ENCODE peak calls at places on chromosomes 1 and 21, in nine cellular contexts. K, W, L, U, X, H, T, O and D are unnamed samples.

GRCh38 chr21:35222021-35222420 is 172.9 kb upstream of the RUNX1 start:
- DNase-seq in U (no peak), H (peak), L (no peak), T (no peak), W (no peak), K (no peak), O (no peak), X (peak), D (no peak)

GRCh38 chr1:202644219-202645096 is 65.8 kb downstream of the SYT2 start:
- DNase-seq in L (no peak), K (no peak), H (no peak), U (no peak), O (no peak), X (no peak), T (no peak), W (no peak), D (no peak)

GRCh38 chr1:36864182-36865079 is 169.9 kb downstream of the GRIK3 start:
- DNase-seq in H (no peak), K (no peak), L (peak), W (no peak), U (no peak), T (no peak), X (no peak), O (no peak), D (no peak)

GRCh38 chr1:180580237-180580636 is 21.5 kb downstream of the OVAAL start:
- DNase-seq in K (peak), U (no peak), X (peak), L (no peak), H (peak), T (no peak), O (no peak), W (peak), D (no peak)

GRCh38 chr1:93680121-93681094 is 1.2 kb downstream of the BCAR3 start:
- DNase-seq in L (peak), O (peak), X (peak), W (peak), K (no peak), U (peak), T (peak), H (peak), D (peak)

GRCh38 chr1:205199090-205199930 is 12.2 kb downstream of the DSTYK start:
- DNase-seq in U (no peak), X (peak), L (no peak), H (peak), O (peak), K (no peak), W (peak), T (peak), D (no peak)

GRCh38 chr1:64343105-64343960 is 126.6 kb upstream of the CACHD1 start:
- DNase-seq in T (peak), U (no peak), O (peak), W (peak), K (no peak), L (no peak), X (peak), H (peak), D (no peak)

GRCh38 chr1:82052563-82052962 is 251.8 kb downstream of the ADGRL2 start:
- DNase-seq in H (no peak), X (no peak), L (no peak), K (no peak), W (no peak), T (no peak), O (no peak), U (no peak), D (no peak)

GRCh38 chr1:14921057-14921456 is 232.5 kb upstream of the TMEM51 start:
- DNase-seq in K (no peak), U (no peak), T (no peak), O (no peak), L (no peak), W (no peak), H (peak), X (no peak), D (no peak)

GRCh38 chr1:17201201-17202021 is 3.5 kb upstream of the PADI1 start:
- DNase-seq in L (peak), H (peak), U (no peak), X (no peak), O (no peak), W (no peak), T (no peak), K (no peak), D (no peak)

GRCh38 chr1:67307251-67308060 is at the start of gene IL12RB2:
- DNase-seq in W (no peak), H (no peak), U (peak), X (no peak), O (no peak), K (no peak), L (no peak), T (no peak), D (no peak)